ENCODE peak calls at places on chromosomes 5 and 9, in four cellular contexts. One of them, this sample, is unnamed.

GRCh38 chr9:107312651-107313050 is 29.6 kb downstream of the RAD23B start:
- DNase-seq in T-helper 1 cell: no peak
- DNase-seq in adrenal gland: no peak
- DNase-seq in stimulated activated CD4-positive, alpha-beta T cell treated with anti-CD3 and anti-CD28 coated beads, Interleukin-1b, Interleukin-23, amount 100 ng/mL, for 1 hour: no peak
- DNase-seq in this sample: no peak

GRCh38 chr5:143258559-143259253 is 144.8 kb downstream of the NR3C1 start:
- DNase-seq in T-helper 1 cell: no peak
- DNase-seq in adrenal gland: no peak
- DNase-seq in stimulated activated CD4-positive, alpha-beta T cell treated with anti-CD3 and anti-CD28 coated beads, Interleukin-1b, Interleukin-23, amount 100 ng/mL, for 1 hour: no peak
- DNase-seq in this sample: no peak

GRCh38 chr9:33350310-33350709 is 52.1 kb downstream of the AQP7 start:
- DNase-seq in T-helper 1 cell: no peak
- DNase-seq in adrenal gland: no peak
- DNase-seq in stimulated activated CD4-positive, alpha-beta T cell treated with anti-CD3 and anti-CD28 coated beads, Interleukin-1b, Interleukin-23, amount 100 ng/mL, for 1 hour: no peak
- DNase-seq in this sample: no peak

GRCh38 chr5:155056644-155057269 is 43.2 kb downstream of the KIF4B start:
- DNase-seq in T-helper 1 cell: no peak
- DNase-seq in adrenal gland: no peak
- DNase-seq in stimulated activated CD4-positive, alpha-beta T cell treated with anti-CD3 and anti-CD28 coated beads, Interleukin-1b, Interleukin-23, amount 100 ng/mL, for 1 hour: no peak
- DNase-seq in this sample: no peak

GRCh38 chr5:22889714-22890113 is 36.6 kb upstream of the CDH12 start:
- DNase-seq in T-helper 1 cell: no peak
- DNase-seq in adrenal gland: no peak
- DNase-seq in stimulated activated CD4-positive, alpha-beta T cell treated with anti-CD3 and anti-CD28 coated beads, Interleukin-1b, Interleukin-23, amount 100 ng/mL, for 1 hour: no peak
- DNase-seq in this sample: no peak

GRCh38 chr9:109083141-109083540 is 36.6 kb downstream of the TMEM245 start:
- DNase-seq in T-helper 1 cell: no peak
- DNase-seq in adrenal gland: no peak
- DNase-seq in stimulated activated CD4-positive, alpha-beta T cell treated with anti-CD3 and anti-CD28 coated beads, Interleukin-1b, Interleukin-23, amount 100 ng/mL, for 1 hour: no peak
- DNase-seq in this sample: no peak

GRCh38 chr5:34686762-34687268 is 30.7 kb downstream of the RAI14 start:
- DNase-seq in T-helper 1 cell: no peak
- DNase-seq in adrenal gland: peak
- DNase-seq in stimulated activated CD4-positive, alpha-beta T cell treated with anti-CD3 and anti-CD28 coated beads, Interleukin-1b, Interleukin-23, amount 100 ng/mL, for 1 hour: no peak
- DNase-seq in this sample: no peak

GRCh38 chr5:158265931-158266710 is 407.2 kb upstream of the CLINT1 start:
- DNase-seq in T-helper 1 cell: no peak
- DNase-seq in adrenal gland: no peak
- DNase-seq in stimulated activated CD4-positive, alpha-beta T cell treated with anti-CD3 and anti-CD28 coated beads, Interleukin-1b, Interleukin-23, amount 100 ng/mL, for 1 hour: no peak
- DNase-seq in this sample: no peak

GRCh38 chr5:38714240-38714639 is 131.6 kb upstream of the OSMR start:
- DNase-seq in T-helper 1 cell: no peak
- DNase-seq in adrenal gland: no peak
- DNase-seq in stimulated activated CD4-positive, alpha-beta T cell treated with anti-CD3 and anti-CD28 coated beads, Interleukin-1b, Interleukin-23, amount 100 ng/mL, for 1 hour: no peak
- DNase-seq in this sample: no peak

GRCh38 chr9:80842383-80842782 is 847.0 kb downstream of the TLE1 start:
- DNase-seq in T-helper 1 cell: no peak
- DNase-seq in adrenal gland: no peak
- DNase-seq in stimulated activated CD4-positive, alpha-beta T cell treated with anti-CD3 and anti-CD28 coated beads, Interleukin-1b, Interleukin-23, amount 100 ng/mL, for 1 hour: no peak
- DNase-seq in this sample: no peak

GRCh38 chr9:19371942-19372341 is 8.1 kb downstream of the RPS6 start:
- DNase-seq in T-helper 1 cell: no peak
- DNase-seq in adrenal gland: no peak
- DNase-seq in stimulated activated CD4-positive, alpha-beta T cell treated with anti-CD3 and anti-CD28 coated beads, Interleukin-1b, Interleukin-23, amount 100 ng/mL, for 1 hour: no peak
- DNase-seq in this sample: no peak

GRCh38 chr5:1177826-1178528 is 23.4 kb upstream of the SLC6A19 start:
- DNase-seq in T-helper 1 cell: no peak
- DNase-seq in adrenal gland: peak
- DNase-seq in stimulated activated CD4-positive, alpha-beta T cell treated with anti-CD3 and anti-CD28 coated beads, Interleukin-1b, Interleukin-23, amount 100 ng/mL, for 1 hour: no peak
- DNase-seq in this sample: no peak

GRCh38 chr5:174324680-174325079 is 279.2 kb downstream of the NSG2 start:
- DNase-seq in T-helper 1 cell: no peak
- DNase-seq in adrenal gland: no peak
- DNase-seq in stimulated activated CD4-positive, alpha-beta T cell treated with anti-CD3 and anti-CD28 coated beads, Interleukin-1b, Interleukin-23, amount 100 ng/mL, for 1 hour: no peak
- DNase-seq in this sample: no peak

GRCh38 chr9:121636411-121636865 is 15.0 kb upstream of the DAB2IP start:
- DNase-seq in T-helper 1 cell: no peak
- DNase-seq in adrenal gland: no peak
- DNase-seq in stimulated activated CD4-positive, alpha-beta T cell treated with anti-CD3 and anti-CD28 coated beads, Interleukin-1b, Interleukin-23, amount 100 ng/mL, for 1 hour: no peak
- DNase-seq in this sample: no peak

GRCh38 chr9:79946718-79947117 is 375.0 kb downstream of the TLE4 start:
- DNase-seq in T-helper 1 cell: no peak
- DNase-seq in adrenal gland: no peak
- DNase-seq in stimulated activated CD4-positive, alpha-beta T cell treated with anti-CD3 and anti-CD28 coated beads, Interleukin-1b, Interleukin-23, amount 100 ng/mL, for 1 hour: no peak
- DNase-seq in this sample: no peak

GRCh38 chr9:82021198-82021597 is 32.6 kb downstream of the SPATA31D1 start:
- DNase-seq in T-helper 1 cell: no peak
- DNase-seq in adrenal gland: peak
- DNase-seq in stimulated activated CD4-positive, alpha-beta T cell treated with anti-CD3 and anti-CD28 coated beads, Interleukin-1b, Interleukin-23, amount 100 ng/mL, for 1 hour: no peak
- DNase-seq in this sample: no peak

GRCh38 chr5:114822885-114823284 is 346.8 kb downstream of the TRIM36 start:
- DNase-seq in T-helper 1 cell: no peak
- DNase-seq in adrenal gland: no peak
- DNase-seq in stimulated activated CD4-positive, alpha-beta T cell treated with anti-CD3 and anti-CD28 coated beads, Interleukin-1b, Interleukin-23, amount 100 ng/mL, for 1 hour: no peak
- DNase-seq in this sample: no peak

GRCh38 chr5:4994994-4995393 is 145.1 kb upstream of the ADAMTS16 start:
- DNase-seq in T-helper 1 cell: no peak
- DNase-seq in adrenal gland: no peak
- DNase-seq in stimulated activated CD4-positive, alpha-beta T cell treated with anti-CD3 and anti-CD28 coated beads, Interleukin-1b, Interleukin-23, amount 100 ng/mL, for 1 hour: no peak
- DNase-seq in this sample: no peak

GRCh38 chr5:112793201-112793600 is 55.5 kb downstream of the APC start:
- DNase-seq in T-helper 1 cell: no peak
- DNase-seq in adrenal gland: no peak
- DNase-seq in stimulated activated CD4-positive, alpha-beta T cell treated with anti-CD3 and anti-CD28 coated beads, Interleukin-1b, Interleukin-23, amount 100 ng/mL, for 1 hour: no peak
- DNase-seq in this sample: no peak

GRCh38 chr5:146521403-146522106 is 5.6 kb upstream of the GPR151 start:
- DNase-seq in T-helper 1 cell: no peak
- DNase-seq in adrenal gland: no peak
- DNase-seq in stimulated activated CD4-positive, alpha-beta T cell treated with anti-CD3 and anti-CD28 coated beads, Interleukin-1b, Interleukin-23, amount 100 ng/mL, for 1 hour: no peak
- DNase-seq in this sample: no peak

GRCh38 chr9:126149661-126150060 is 177.0 kb upstream of the MVB12B start:
- DNase-seq in T-helper 1 cell: no peak
- DNase-seq in adrenal gland: no peak
- DNase-seq in stimulated activated CD4-positive, alpha-beta T cell treated with anti-CD3 and anti-CD28 coated beads, Interleukin-1b, Interleukin-23, amount 100 ng/mL, for 1 hour: no peak
- DNase-seq in this sample: no peak

GRCh38 chr9:69066955-69067354 is 31.4 kb downstream of the FXN start:
- DNase-seq in T-helper 1 cell: no peak
- DNase-seq in adrenal gland: no peak
- DNase-seq in stimulated activated CD4-positive, alpha-beta T cell treated with anti-CD3 and anti-CD28 coated beads, Interleukin-1b, Interleukin-23, amount 100 ng/mL, for 1 hour: no peak
- DNase-seq in this sample: no peak

GRCh38 chr5:134436523-134437339 is 25.1 kb upstream of the CDKN2AIPNL start:
- DNase-seq in T-helper 1 cell: peak
- DNase-seq in adrenal gland: peak
- DNase-seq in stimulated activated CD4-positive, alpha-beta T cell treated with anti-CD3 and anti-CD28 coated beads, Interleukin-1b, Interleukin-23, amount 100 ng/mL, for 1 hour: no peak
- DNase-seq in this sample: peak

GRCh38 chr5:62143268-62144229 is 162.5 kb upstream of the KIF2A start:
- DNase-seq in T-helper 1 cell: no peak
- DNase-seq in adrenal gland: no peak
- DNase-seq in stimulated activated CD4-positive, alpha-beta T cell treated with anti-CD3 and anti-CD28 coated beads, Interleukin-1b, Interleukin-23, amount 100 ng/mL, for 1 hour: no peak
- DNase-seq in this sample: no peak

GRCh38 chr9:107488400-107489143 is 997 bp downstream of the KLF4 start:
- DNase-seq in T-helper 1 cell: no peak
- DNase-seq in adrenal gland: peak
- DNase-seq in stimulated activated CD4-positive, alpha-beta T cell treated with anti-CD3 and anti-CD28 coated beads, Interleukin-1b, Interleukin-23, amount 100 ng/mL, for 1 hour: no peak
- DNase-seq in this sample: no peak

GRCh38 chr5:111641533-111642230 is 115.3 kb downstream of the NREP start:
- DNase-seq in T-helper 1 cell: no peak
- DNase-seq in adrenal gland: no peak
- DNase-seq in stimulated activated CD4-positive, alpha-beta T cell treated with anti-CD3 and anti-CD28 coated beads, Interleukin-1b, Interleukin-23, amount 100 ng/mL, for 1 hour: no peak
- DNase-seq in this sample: no peak

GRCh38 chr5:103774736-103775135 is 212.1 kb upstream of the NUDT12 start:
- DNase-seq in T-helper 1 cell: no peak
- DNase-seq in adrenal gland: no peak
- DNase-seq in stimulated activated CD4-positive, alpha-beta T cell treated with anti-CD3 and anti-CD28 coated beads, Interleukin-1b, Interleukin-23, amount 100 ng/mL, for 1 hour: no peak
- DNase-seq in this sample: no peak